ENCODE peak calls at places on chromosomes 12 and 14, in four cellular contexts. One of them, this sample, is unnamed.

GRCh38 chr12:131131077-131131807 is 177.5 kb downstream of the ADGRD1 start:
- DNase-seq in A673: no peak
- DNase-seq in epithelial cell of esophagus: no peak
- DNase-seq in lower lobe of right lung: no peak
- DNase-seq in this sample: no peak

GRCh38 chr14:22572562-22573058 is 16.4 kb downstream of the DAD1 start:
- DNase-seq in A673: no peak
- DNase-seq in epithelial cell of esophagus: no peak
- DNase-seq in lower lobe of right lung: no peak
- DNase-seq in this sample: no peak

GRCh38 chr14:53967606-53968005 is 11.0 kb upstream of the BMP4 start:
- DNase-seq in A673: no peak
- DNase-seq in epithelial cell of esophagus: no peak
- DNase-seq in lower lobe of right lung: no peak
- DNase-seq in this sample: no peak

GRCh38 chr12:88401153-88401552 is 179.1 kb downstream of the KITLG start:
- DNase-seq in A673: peak; percentile 10
- DNase-seq in epithelial cell of esophagus: peak; percentile 55
- DNase-seq in lower lobe of right lung: no peak
- DNase-seq in this sample: no peak

GRCh38 chr12:79618848-79619404 is 71.8 kb downstream of the PAWR start:
- DNase-seq in A673: no peak
- DNase-seq in epithelial cell of esophagus: peak; percentile 95
- DNase-seq in lower lobe of right lung: no peak
- DNase-seq in this sample: no peak

GRCh38 chr12:50056629-50056976 is 793 bp upstream of the ASIC1 start:
- DNase-seq in A673: no peak
- DNase-seq in epithelial cell of esophagus: no peak
- DNase-seq in lower lobe of right lung: no peak
- DNase-seq in this sample: no peak

GRCh38 chr12:75707983-75708382 is 196.6 kb upstream of the KRR1 start:
- DNase-seq in A673: peak; percentile 59
- DNase-seq in epithelial cell of esophagus: no peak
- DNase-seq in lower lobe of right lung: no peak
- DNase-seq in this sample: no peak

GRCh38 chr12:39442895-39443703 is at the start of gene KIF21A:
- DNase-seq in A673: peak; percentile 70
- DNase-seq in epithelial cell of esophagus: peak; percentile 94
- DNase-seq in lower lobe of right lung: peak; percentile 91
- DNase-seq in this sample: peak; percentile 97

DNA sequence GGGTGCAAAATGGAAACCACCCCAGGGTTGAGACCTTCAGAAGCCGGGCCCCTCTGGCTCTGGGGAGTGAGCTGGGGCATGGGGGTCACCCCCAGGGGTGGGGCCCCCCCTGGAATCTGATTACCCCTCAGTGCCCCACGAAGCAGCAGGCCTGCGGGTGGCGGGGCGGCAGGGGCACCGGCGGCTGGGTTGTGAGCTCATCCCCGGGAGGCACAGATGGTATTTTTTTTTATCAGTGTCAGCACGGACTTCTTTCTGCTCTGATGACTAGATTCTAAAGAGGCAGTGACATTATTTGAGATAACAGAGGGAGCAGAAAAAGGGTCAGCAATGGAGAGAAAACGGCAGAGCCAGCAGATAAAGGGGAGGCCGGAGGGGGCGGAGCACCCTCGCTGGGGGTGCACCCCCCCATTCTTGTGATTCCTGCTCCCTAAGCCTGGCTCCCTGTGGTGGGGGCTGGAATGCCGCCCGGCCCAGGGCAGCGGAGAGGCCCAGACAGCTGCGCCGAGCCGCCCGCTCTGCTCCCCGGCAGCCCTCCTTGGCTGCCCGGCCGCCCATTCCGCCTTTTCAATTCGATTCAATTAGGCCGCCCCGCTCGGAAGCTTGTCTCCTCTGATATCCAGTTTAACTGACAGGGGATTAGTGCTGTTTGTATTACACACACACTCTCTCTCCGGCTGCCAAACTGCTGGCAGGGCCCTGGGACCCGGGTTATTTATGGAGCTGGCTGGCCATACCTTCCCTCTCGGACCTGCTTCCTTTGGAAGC is 32.9 kb downstream of the MVK start:
- DNase-seq in A673: peak; percentile 38
- DNase-seq in epithelial cell of esophagus: no peak
- DNase-seq in lower lobe of right lung: no peak
- DNase-seq in this sample: no peak
- H3K4me3 ChIP-seq in A673: no peak overlapping the region
- H3K4me3 ChIP-seq in epithelial cell of esophagus: no peak overlapping the region
- H3K4me3 ChIP-seq in lower lobe of right lung: no peak overlapping the region
- H3K4me3 ChIP-seq in this sample: no peak overlapping the region

GRCh38 chr14:99181804-99182520 is 90.0 kb downstream of the BCL11B start:
- DNase-seq in A673: no peak
- DNase-seq in epithelial cell of esophagus: no peak
- DNase-seq in lower lobe of right lung: no peak
- DNase-seq in this sample: no peak
- H3K4me3 ChIP-seq in A673: no peak overlapping the region
- H3K4me3 ChIP-seq in epithelial cell of esophagus: no peak overlapping the region
- H3K4me3 ChIP-seq in lower lobe of right lung: no peak overlapping the region
- H3K4me3 ChIP-seq in this sample: no peak overlapping the region

GRCh38 chr12:84912191-84913142 is at the start of gene SLC6A15:
- DNase-seq in A673: peak; percentile 88
- DNase-seq in epithelial cell of esophagus: peak; percentile 94
- DNase-seq in lower lobe of right lung: peak; percentile 55
- DNase-seq in this sample: peak; percentile 94

GRCh38 chr12:84910549-84911241 is 1.9 kb downstream of the SLC6A15 start:
- DNase-seq in A673: peak; percentile 1
- DNase-seq in epithelial cell of esophagus: peak; percentile 43
- DNase-seq in lower lobe of right lung: no peak
- DNase-seq in this sample: no peak

GRCh38 chr12:84911331-84912190 is 1.0 kb downstream of the SLC6A15 start:
- DNase-seq in A673: peak; percentile 84
- DNase-seq in epithelial cell of esophagus: peak; percentile 90
- DNase-seq in lower lobe of right lung: no peak
- DNase-seq in this sample: peak; percentile 91

DNA sequence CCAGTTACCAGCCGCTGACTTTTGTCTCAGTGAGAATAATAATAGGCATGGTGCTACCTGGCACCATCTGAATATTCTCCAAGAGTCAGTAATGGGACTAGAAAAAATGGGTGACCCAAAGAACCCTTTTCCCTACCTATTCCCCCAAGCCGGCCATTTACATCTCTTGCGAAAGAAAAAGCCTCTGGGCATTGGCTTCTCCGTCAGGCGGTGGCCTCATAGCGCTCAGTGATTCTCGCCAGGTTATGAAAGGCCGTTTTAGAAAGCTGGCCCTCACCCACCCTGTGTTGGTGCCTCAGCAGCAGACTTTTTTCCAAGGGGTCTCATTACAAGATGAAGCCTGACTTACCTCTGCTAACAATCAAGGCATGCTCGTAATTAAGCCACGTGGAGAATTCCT is 552 bp upstream of the SLC6A15 start:
- DNase-seq in A673: no peak
- DNase-seq in epithelial cell of esophagus: peak; percentile 58
- DNase-seq in lower lobe of right lung: no peak
- DNase-seq in this sample: peak; percentile 81
- H3K4me3 ChIP-seq in A673: peak overlapping the region; percentile 52
- H3K4me3 ChIP-seq in epithelial cell of esophagus: peak overlapping the region; percentile 87
- H3K4me3 ChIP-seq in lower lobe of right lung: peak overlapping the region; percentile 51
- H3K4me3 ChIP-seq in this sample: no peak overlapping the region

DNA sequence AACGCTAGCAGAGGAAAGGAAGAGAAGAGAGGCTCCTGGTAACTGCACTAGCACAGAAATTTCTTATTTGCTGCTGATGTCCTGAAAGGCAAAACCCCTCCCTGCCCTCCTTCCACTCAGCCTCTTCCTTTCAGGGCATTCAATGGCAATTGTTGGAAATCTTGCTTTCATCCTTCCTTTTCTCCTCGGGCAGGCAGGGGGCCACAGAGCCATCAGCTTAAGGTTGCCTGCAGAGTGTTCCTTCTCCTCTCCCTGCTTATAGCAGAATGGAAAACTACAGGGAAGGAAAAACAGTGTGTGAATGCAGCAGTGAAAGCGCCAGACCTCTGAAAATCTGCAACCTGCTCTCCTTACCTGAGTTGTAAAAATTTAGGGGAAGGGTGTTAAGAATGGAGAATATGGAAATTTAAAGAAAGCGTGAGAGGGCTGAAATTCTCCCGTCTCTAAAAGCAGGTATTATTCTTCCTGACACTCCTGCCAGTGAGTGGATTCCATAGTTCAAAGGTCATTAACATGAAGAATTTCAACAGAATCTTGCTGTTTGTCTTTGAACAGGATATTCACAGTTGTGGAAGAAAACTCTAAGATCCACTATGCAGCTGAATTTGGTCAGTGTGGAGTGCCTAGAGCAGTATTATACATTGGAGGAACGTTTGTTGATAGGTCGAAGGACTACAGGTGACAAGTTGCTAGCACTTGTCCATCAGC is 348.8 kb downstream of the KCNH5 start:
- DNase-seq in A673: no peak
- DNase-seq in epithelial cell of esophagus: no peak
- DNase-seq in lower lobe of right lung: no peak
- DNase-seq in this sample: no peak
- H3K4me3 ChIP-seq in A673: no peak overlapping the region
- H3K4me3 ChIP-seq in epithelial cell of esophagus: no peak overlapping the region
- H3K4me3 ChIP-seq in lower lobe of right lung: no peak overlapping the region
- H3K4me3 ChIP-seq in this sample: no peak overlapping the region

DNA sequence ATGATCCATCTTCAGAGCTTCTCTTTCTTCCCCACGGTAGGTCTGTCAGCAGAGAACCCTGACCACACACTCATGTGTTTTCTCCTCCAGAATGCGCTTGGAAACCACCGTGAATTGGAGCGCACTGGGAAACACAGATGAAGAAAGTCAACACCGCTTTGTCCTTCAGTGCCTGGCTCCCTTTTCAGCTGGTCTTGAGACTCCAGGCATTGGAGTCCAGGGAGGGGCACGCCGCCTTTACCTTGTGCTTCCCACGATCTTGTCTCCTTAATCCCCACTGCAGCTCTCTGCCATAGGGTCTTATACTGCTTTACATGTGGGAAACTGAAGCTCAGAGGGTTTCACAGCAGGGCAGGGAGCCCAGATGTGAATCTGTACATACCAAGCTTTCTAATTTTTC is 1.1 kb downstream of the FAM90A1 start:
- DNase-seq in A673: no peak
- DNase-seq in epithelial cell of esophagus: no peak
- DNase-seq in lower lobe of right lung: no peak
- DNase-seq in this sample: no peak
- H3K4me3 ChIP-seq in A673: no peak overlapping the region
- H3K4me3 ChIP-seq in epithelial cell of esophagus: no peak overlapping the region
- H3K4me3 ChIP-seq in lower lobe of right lung: no peak overlapping the region
- H3K4me3 ChIP-seq in this sample: no peak overlapping the region

GRCh38 chr12:68933564-68933893 is 558 bp upstream of the CPM start:
- DNase-seq in A673: no peak
- DNase-seq in epithelial cell of esophagus: no peak
- DNase-seq in lower lobe of right lung: no peak
- DNase-seq in this sample: no peak
- H3K4me3 ChIP-seq in A673: peak overlapping the region; percentile 43
- H3K4me3 ChIP-seq in epithelial cell of esophagus: peak overlapping the region; percentile 39
- H3K4me3 ChIP-seq in lower lobe of right lung: peak overlapping the region; percentile 86
- H3K4me3 ChIP-seq in this sample: peak overlapping the region; percentile 56